ENCODE peak calls at places on chromosomes 12 and 14, in seven cellular contexts. O is GM23338, K is HepG2, W is K562, R is upper lobe of left lung, S is adrenal gland, Q is cardiac muscle cell. L is an unnamed sample. For H3K27me3, the result is how much of the 10 kb centered on the place peaks cover.

GRCh38 chr14:59474172-59474571 is 9.0 kb upstream of the GPR135 start:
- DNase-seq in O (no peak), K (no peak), W (no peak), R (no peak), S (no peak), Q (peak), L (no peak)

GRCh38 chr12:117551698-117552097 is 190.3 kb upstream of the NOS1 start:
- DNase-seq in O (no peak), K (no peak), W (no peak), R (no peak), S (no peak), Q (no peak), L (no peak)

GRCh38 chr12:77734489-77734888 is 96.2 kb upstream of the NAV3 start:
- DNase-seq in O (no peak), K (no peak), W (no peak), R (no peak), S (peak), Q (peak), L (no peak)

GRCh38 chr12:69903548-69903947 is 78.5 kb downstream of the MYRFL start:
- DNase-seq in O (no peak), K (no peak), W (no peak), R (no peak), S (no peak), Q (no peak), L (no peak)

GRCh38 chr12:18422849-18423248 is 161.5 kb downstream of the PIK3C2G start:
- DNase-seq in O (no peak), K (no peak), W (no peak), R (no peak), S (no peak), Q (no peak), L (no peak)

GRCh38 chr12:100267603-100268281 is 765 bp downstream of the SCYL2 start:
- DNase-seq in O (peak), K (peak), W (peak), R (no peak), S (no peak), Q (peak), L (no peak)

GRCh38 chr14:94598816-94599655 is 13.2 kb upstream of the SERPINA3 start:
- DNase-seq in O (peak), K (peak), W (no peak), R (peak), S (peak), Q (peak), L (peak)

GRCh38 chr14:56491299-56492285 is 88.0 kb upstream of the TMEM260 start:
- DNase-seq in O (peak), K (peak), W (peak), R (no peak), S (peak), Q (peak), L (no peak)

DNA sequence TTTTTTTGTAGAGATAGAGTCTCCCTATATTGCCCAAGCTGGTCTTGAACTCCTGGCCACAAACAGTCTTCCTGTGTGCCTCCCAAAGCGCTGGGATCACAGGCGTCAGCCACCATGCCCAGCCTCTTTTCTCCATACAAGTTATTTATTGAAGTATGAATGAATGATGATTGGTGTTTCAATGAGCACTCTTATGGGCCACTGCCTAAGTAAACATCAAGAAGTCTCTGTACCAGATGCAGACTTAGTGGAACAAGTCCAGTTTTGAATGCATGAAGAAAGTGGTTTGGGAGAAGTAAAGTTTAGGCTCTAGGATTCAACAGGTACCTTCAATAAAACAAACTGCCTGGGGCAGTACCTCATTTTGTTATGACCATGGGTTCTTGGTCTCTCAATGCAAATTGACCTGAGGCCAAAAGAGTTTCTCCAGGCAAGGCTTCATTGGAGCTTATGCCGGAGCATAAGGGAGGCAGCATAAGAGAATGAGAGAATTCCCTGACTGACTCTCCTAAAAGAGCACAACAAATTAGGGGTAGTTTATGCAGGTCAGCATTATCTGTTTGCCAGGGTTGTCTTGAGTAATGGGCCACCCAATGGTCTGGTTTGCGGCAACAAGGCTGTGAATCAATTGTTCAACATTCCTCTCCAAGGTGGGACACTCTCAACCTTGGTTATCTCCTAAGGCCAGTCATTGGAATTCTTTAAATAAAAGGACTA is 1.1 kb upstream of the GMFB start:
- DNase-seq in O (no peak), K (no peak), W (peak), R (no peak), S (no peak), Q (no peak), L (no peak)
- H3K4me3 ChIP-seq in O (peak), K (no peak), W (peak), R (peak), S (peak), Q (no peak), L (peak)

GRCh38 chr12:1820191-1820599 is at the start of gene LRTM2:
- DNase-seq in O (no peak), K (no peak), W (no peak), R (peak), S (no peak), Q (no peak), L (no peak)

GRCh38 chr12:1821805-1822204 is 1.4 kb downstream of the LRTM2 start:
- DNase-seq in O (no peak), K (no peak), W (no peak), R (no peak), S (no peak), Q (peak), L (no peak)

GRCh38 chr12:1815814-1816729 is 4.3 kb upstream of the LRTM2 start:
- DNase-seq in O (no peak), K (peak), W (no peak), R (no peak), S (no peak), Q (peak), L (no peak)

GRCh38 chr12:1816730-1817094 is 3.7 kb upstream of the LRTM2 start:
- DNase-seq in O (no peak), K (no peak), W (no peak), R (no peak), S (no peak), Q (no peak), L (no peak)

DNA sequence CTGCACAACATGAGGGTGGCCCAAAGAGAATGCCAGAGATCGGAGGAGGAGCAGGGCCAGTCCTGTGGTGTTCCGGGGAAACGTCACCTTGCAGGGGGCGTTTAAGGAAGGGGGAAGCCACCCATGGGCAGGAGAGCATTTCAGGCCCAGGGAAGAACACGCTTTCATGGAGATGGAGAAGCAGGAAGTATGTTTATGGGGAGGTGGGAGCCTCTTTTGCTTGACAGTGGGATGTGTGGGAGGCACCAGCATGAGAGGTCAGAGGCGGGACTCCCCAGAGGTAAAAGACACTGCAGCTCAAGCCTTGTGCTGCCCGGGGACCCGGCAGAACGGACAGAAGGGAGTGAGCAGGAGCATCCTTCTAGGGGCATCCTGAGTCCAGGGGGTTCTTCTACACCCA is 1.3 kb upstream of the LRTM2 start:
- DNase-seq in O (no peak), K (no peak), W (no peak), R (no peak), S (no peak), Q (no peak), L (no peak)
- TF ChIP-seq CTCF in O (no peak), K (no peak), W (no peak), R (no peak), S (no peak), Q (no peak), L (no peak)

GRCh38 chr14:101460986-101461750 is 100.1 kb upstream of the DIO3 start:
- DNase-seq in O (no peak), K (no peak), W (no peak), R (no peak), S (no peak), Q (no peak), L (no peak)

GRCh38 chr14:101459392-101459900 is 101.8 kb upstream of the DIO3 start:
- DNase-seq in O (no peak), K (no peak), W (no peak), R (no peak), S (no peak), Q (no peak), L (no peak)

GRCh38 chr14:101461891-101462290 is 99.4 kb upstream of the DIO3 start:
- DNase-seq in O (no peak), K (no peak), W (no peak), R (no peak), S (no peak), Q (no peak), L (no peak)

GRCh38 chr14:101458536-101459391 is 102.5 kb upstream of the DIO3 start:
- DNase-seq in O (peak), K (no peak), W (no peak), R (peak), S (no peak), Q (no peak), L (no peak)

GRCh38 chr14:101460521-101460920 is 100.8 kb upstream of the DIO3 start:
- DNase-seq in O (no peak), K (no peak), W (no peak), R (no peak), S (no peak), Q (no peak), L (no peak)
- H3K27me3 ChIP-seq in O (half or more), K (under half), W (under half), R (under half), S (under half), Q (half or more), L (half or more)

GRCh38 chr12:104048162-104048561 is 1.8 kb downstream of the GLT8D2 start:
- DNase-seq in O (no peak), K (no peak), W (no peak), R (no peak), S (no peak), Q (no peak), L (no peak)
- H3K4me3 ChIP-seq in O (no peak), K (no peak), W (no peak), R (no peak), S (no peak), Q (no peak), L (peak)

GRCh38 chr14:61923348-61923747 is 161.1 kb downstream of the SNAPC1 start:
- DNase-seq in O (peak), K (no peak), W (no peak), R (no peak), S (no peak), Q (peak), L (no peak)
- TF ChIP-seq CTCF in O (peak), K (peak), W (peak), R (no peak), S (no peak), Q (peak), L (peak)

DNA sequence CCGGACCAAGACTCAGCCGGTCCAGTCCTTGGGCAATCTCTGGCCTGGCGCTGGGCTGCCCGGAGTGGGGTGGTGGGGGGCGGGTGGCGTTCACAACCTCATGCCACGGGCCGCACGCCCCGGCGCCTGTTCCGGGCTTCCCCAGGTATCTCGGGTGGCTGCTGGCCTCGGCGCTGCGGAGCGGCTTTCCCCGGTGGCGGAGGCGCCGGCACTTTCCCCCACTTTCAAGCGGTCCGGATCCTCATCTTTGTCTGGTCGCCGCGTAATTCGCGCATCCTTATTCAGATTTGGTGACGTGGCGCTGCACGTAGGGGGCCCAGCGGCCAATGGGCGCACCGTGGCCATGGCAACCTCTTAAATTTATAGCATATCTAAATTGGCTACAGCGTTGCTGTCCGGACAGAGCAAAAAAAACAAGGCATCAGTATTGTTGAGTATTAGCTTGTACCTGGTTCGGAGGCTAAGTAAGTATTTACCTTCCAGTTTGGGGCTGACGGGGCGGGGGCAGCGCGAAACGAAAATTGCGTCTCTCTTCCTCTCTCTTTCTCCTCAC is at the start of gene LHX5:
- DNase-seq in O (peak), K (no peak), W (no peak), R (peak), S (no peak), Q (no peak), L (no peak)
- H3K27me3 ChIP-seq in O (half or more), K (under half), W (half or more), R (under half), S (half or more), Q (half or more), L (half or more)

DNA sequence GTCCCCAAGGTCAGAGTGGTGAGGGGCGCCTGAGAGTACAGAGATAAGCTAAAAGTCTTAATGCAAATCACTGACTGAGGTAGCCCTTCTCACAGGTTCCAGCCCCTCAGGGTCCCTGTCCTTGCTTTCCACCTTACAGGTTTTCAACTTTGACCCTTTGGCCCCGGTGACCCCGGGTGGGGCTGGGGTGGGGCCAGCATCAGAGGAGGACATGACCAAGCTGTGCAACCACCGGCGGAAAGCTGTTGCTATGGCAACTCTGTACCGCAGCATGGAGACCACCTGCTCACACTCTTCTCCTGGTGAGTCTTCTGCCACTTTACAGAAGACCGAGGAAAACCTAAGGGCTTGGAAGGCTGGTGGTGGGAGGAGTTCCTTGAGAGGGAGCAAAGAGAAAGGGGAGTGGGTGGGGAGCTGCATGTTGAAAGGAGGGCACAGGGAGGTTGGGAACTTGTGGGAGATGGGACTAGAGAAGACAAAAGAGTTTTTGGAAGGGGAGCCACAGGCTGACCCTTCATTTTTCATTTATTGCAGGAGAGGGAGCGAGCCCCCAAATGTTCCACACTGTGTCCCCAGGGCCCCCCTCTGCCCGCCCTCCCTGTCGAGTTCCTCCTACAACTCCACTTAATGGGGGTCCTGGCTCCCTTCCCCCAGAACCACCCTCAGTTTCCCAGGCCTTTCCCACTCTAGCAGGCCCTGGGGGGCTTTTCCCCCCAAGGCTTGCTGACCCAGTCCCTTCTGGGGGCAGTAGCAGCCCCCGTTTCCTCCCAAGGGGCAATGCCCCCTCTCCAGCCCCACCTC is 2.4 kb downstream of the MBD6 start:
- DNase-seq in O (no peak), K (no peak), W (peak), R (no peak), S (no peak), Q (no peak), L (no peak)
- H3K4me3 ChIP-seq in O (no peak), K (no peak), W (peak), R (no peak), S (peak), Q (no peak), L (peak)

GRCh38 chr12:42104087-42104486 is 40.6 kb downstream of the GXYLT1 start:
- DNase-seq in O (no peak), K (no peak), W (no peak), R (no peak), S (no peak), Q (no peak), L (no peak)
- TF ChIP-seq CTCF in O (no peak), K (no peak), W (peak), R (no peak), S (no peak), Q (peak), L (peak)

GRCh38 chr14:80981156-80981555 is 25.7 kb downstream of the TSHR start:
- DNase-seq in O (no peak), K (no peak), W (no peak), R (no peak), S (no peak), Q (no peak), L (no peak)
- H3K27me3 ChIP-seq in O (under half), K (under half), W (under half), R (under half), S (under half), Q (under half), L (half or more)

L was measured in left ventricle myocardium inferior.